ENCODE peak calls at places on chromosomes 3 and 15, in eight cellular contexts. T is NCI-H2029; Q is right atrium auricular region; G is HT1080; L is uterus; K is activated CD8-positive, alpha-beta memory T cell treated with anti-CD3 and anti-CD28 coated beads for 4 hours; M is progenitor cell of endocrine pancreas; I is iris pigment epithelial cell. O is an unnamed sample.

GRCh38 chr3:89098964-89099585 is 8.3 kb upstream of the EPHA3 start:
- DNase-seq in T (peak), I (peak), L (no peak), M (peak), G (peak), Q (no peak), K (no peak), O (peak)

GRCh38 chr3:13702226-13702820 is 153.4 kb downstream of the FBLN2 start:
- DNase-seq in M (no peak), Q (no peak), G (no peak), K (no peak), T (no peak), I (no peak), L (no peak), O (no peak)

GRCh38 chr15:25596644-25597562 is 158.1 kb upstream of the UBE3A start:
- DNase-seq in I (no peak), L (no peak), G (peak), M (no peak), Q (no peak), K (no peak), T (no peak), O (no peak)

GRCh38 chr3:23751485-23751811 is 54.3 kb upstream of the UBE2E1 start:
- DNase-seq in G (no peak), I (peak), Q (no peak), M (no peak), L (no peak), K (no peak), T (no peak), O (peak)

GRCh38 chr15:48644827-48645557 is 517 bp downstream of the FBN1 start:
- DNase-seq in M (peak), T (no peak), G (no peak), I (peak), L (peak), K (no peak), Q (no peak), O (peak)

GRCh38 chr15:87669846-87670245 is 586.7 kb downstream of the NTRK3 start:
- DNase-seq in K (no peak), Q (no peak), T (no peak), M (no peak), L (no peak), I (no peak), G (no peak), O (no peak)

GRCh38 chr3:25855281-25855680 is 65.4 kb downstream of the OXSM start:
- DNase-seq in L (no peak), K (no peak), Q (no peak), T (no peak), M (no peak), I (peak), G (no peak), O (no peak)

GRCh38 chr15:57031605-57032004 is 113.2 kb downstream of the TCF12 start:
- DNase-seq in L (peak), T (no peak), M (no peak), G (peak), Q (no peak), I (peak), K (no peak), O (peak)

GRCh38 chr15:65393091-65393490 is 15.3 kb upstream of the IGDCC3 start:
- DNase-seq in K (no peak), M (no peak), G (no peak), L (no peak), Q (no peak), T (no peak), I (no peak), O (no peak)

GRCh38 chr3:194364652-194365434 is 4.7 kb downstream of the LRRC15 start:
- DNase-seq in Q (no peak), K (no peak), M (no peak), G (peak), I (peak), T (no peak), L (peak), O (peak)

GRCh38 chr3:113008117-113008516 is 17.3 kb downstream of the GTPBP8 start:
- DNase-seq in I (no peak), G (no peak), M (no peak), T (no peak), K (no peak), Q (no peak), L (no peak), O (no peak)

GRCh38 chr15:51912528-51912927 is 59.0 kb downstream of the LEO1 start:
- DNase-seq in I (no peak), L (no peak), K (no peak), G (no peak), Q (no peak), T (no peak), M (no peak), O (no peak)

GRCh38 chr3:137692803-137693431 is 71.2 kb upstream of the SOX14 start:
- DNase-seq in T (peak), K (no peak), L (no peak), G (peak), I (no peak), M (peak), Q (no peak), O (no peak)

GRCh38 chr3:170058127-170058526 is 20.3 kb downstream of the GPR160 start:
- DNase-seq in L (no peak), I (no peak), K (no peak), T (no peak), G (no peak), M (no peak), Q (no peak), O (no peak)

GRCh38 chr15:42107483-42107882 is 13.1 kb upstream of the PLA2G4D start:
- DNase-seq in L (no peak), T (peak), I (no peak), Q (no peak), M (no peak), G (no peak), K (no peak), O (no peak)

GRCh38 chr15:100775581-100776185 is 103.9 kb upstream of the ALDH1A3 start:
- DNase-seq in I (no peak), L (no peak), T (no peak), G (no peak), M (no peak), K (no peak), Q (peak), O (no peak)

GRCh38 chr3:150727653-150728502 is 24.2 kb upstream of the ERICH6 start:
- DNase-seq in Q (peak), I (no peak), T (peak), K (no peak), L (no peak), G (no peak), M (no peak), O (no peak)

GRCh38 chr3:195246608-195247007 is 24.4 kb downstream of the XXYLT1 start:
- DNase-seq in I (no peak), K (no peak), M (no peak), T (no peak), G (no peak), Q (no peak), L (no peak), O (no peak)

O was measured in choroid plexus epithelial cell.